ENCODE peak calls at places on chromosome 16, in six cellular contexts. L is COR-L47, W is AG20443, B is hypothalamus, M is astrocyte of the spinal cord, T is NCI-H1105 treated with DMSO at 0.1 percent for 48 hours. P is an unnamed sample.

GRCh38 chr16:68470461-68471150 is 22.3 kb upstream of the SMPD3 start:
- DNase-seq in L (no peak), W (no peak), B (no peak), M (no peak), T (no peak), P (no peak)

GRCh38 chr16:10741844-10742243 is 1.8 kb upstream of the NUBP1 start:
- DNase-seq in L (no peak), W (no peak), B (no peak), M (no peak), T (peak), P (no peak)

GRCh38 chr16:67014641-67015315 is 14.2 kb upstream of the CBFB start:
- DNase-seq in L (no peak), W (no peak), B (no peak), M (no peak), T (no peak), P (no peak)

GRCh38 chr16:81376880-81377279 is 62.1 kb downstream of the GAN start:
- DNase-seq in L (peak), W (no peak), B (no peak), M (no peak), T (no peak), P (no peak)

GRCh38 chr16:76081936-76082335 is 195.3 kb upstream of the CNTNAP4 start:
- DNase-seq in L (no peak), W (no peak), B (no peak), M (no peak), T (peak), P (no peak)

GRCh38 chr16:51949260-51949659 is 597.7 kb downstream of the TOX3 start:
- DNase-seq in L (no peak), W (no peak), B (no peak), M (no peak), T (no peak), P (no peak)

GRCh38 chr16:11484691-11485258 is 101.9 kb downstream of the LITAF start:
- DNase-seq in L (no peak), W (peak), B (no peak), M (peak), T (no peak), P (no peak)

GRCh38 chr16:9846362-9847099 is 335.7 kb downstream of the GRIN2A start:
- DNase-seq in L (no peak), W (no peak), B (no peak), M (no peak), T (no peak), P (no peak)

GRCh38 chr16:46961373-46962353 is 11.8 kb downstream of the DNAJA2 start:
- DNase-seq in L (no peak), W (peak), B (no peak), M (no peak), T (no peak), P (no peak)

GRCh38 chr16:10200823-10201571 is 18.8 kb upstream of the GRIN2A start:
- DNase-seq in L (no peak), W (no peak), B (no peak), M (no peak), T (no peak), P (no peak)

GRCh38 chr16:8936421-8936820 is 27.3 kb downstream of the USP7 start:
- DNase-seq in L (no peak), W (peak), B (no peak), M (peak), T (no peak), P (no peak)

GRCh38 chr16:86955136-86955890 is 361.9 kb downstream of the C16orf95 start:
- DNase-seq in L (no peak), W (no peak), B (no peak), M (no peak), T (no peak), P (no peak)

GRCh38 chr16:81610144-81610842 is 165.7 kb downstream of the CMIP start:
- DNase-seq in L (no peak), W (peak), B (peak), M (peak), T (no peak), P (no peak)

GRCh38 chr16:3214904-3215600 is 19.9 kb downstream of the ZNF200 start:
- DNase-seq in L (no peak), W (no peak), B (no peak), M (no peak), T (no peak), P (no peak)

GRCh38 chr16:23729503-23730424 is 16.7 kb upstream of the ERN2 start:
- DNase-seq in L (no peak), W (peak), B (no peak), M (peak), T (no peak), P (no peak)

GRCh38 chr16:69861276-69862030 is 89.7 kb upstream of the CLEC18A start:
- DNase-seq in L (peak), W (peak), B (no peak), M (peak), T (peak), P (no peak)

GRCh38 chr16:30142672-30143346 is 19.8 kb upstream of the MAPK3 start:
- DNase-seq in L (peak), W (no peak), B (no peak), M (no peak), T (no peak), P (no peak)

GRCh38 chr16:88539261-88539651 is 30.9 kb upstream of the ZC3H18 start:
- DNase-seq in L (no peak), W (no peak), B (no peak), M (no peak), T (no peak), P (no peak)

GRCh38 chr16:68234188-68235104 is 1.5 kb downstream of the ESRP2 start:
- DNase-seq in L (peak), W (no peak), B (no peak), M (no peak), T (peak), P (no peak)

GRCh38 chr16:51147776-51148673 is 3.0 kb downstream of the SALL1 start:
- DNase-seq in L (no peak), W (no peak), B (no peak), M (peak), T (no peak), P (no peak)

GRCh38 chr16:4297480-4297879 is 18.4 kb upstream of the GLIS2 start:
- DNase-seq in L (no peak), W (no peak), B (no peak), M (no peak), T (no peak), P (no peak)

GRCh38 chr16:89410794-89411309 is 79.5 kb downstream of the ANKRD11 start:
- DNase-seq in L (peak), W (peak), B (no peak), M (peak), T (no peak), P (no peak)

GRCh38 chr16:52191533-52192134 is 355.3 kb downstream of the TOX3 start:
- DNase-seq in L (peak), W (peak), B (peak), M (peak), T (peak), P (peak)

GRCh38 chr16:88785106-88785924 is at the start of gene PIEZO1:
- DNase-seq in L (no peak), W (peak), B (peak), M (no peak), T (no peak), P (peak)

GRCh38 chr16:27538508-27538907 is 11.2 kb downstream of the GTF3C1 start:
- DNase-seq in L (no peak), W (no peak), B (no peak), M (no peak), T (no peak), P (no peak)

GRCh38 chr16:10949424-10949970 is 5.1 kb downstream of the CLEC16A start:
- DNase-seq in L (no peak), W (no peak), B (no peak), M (peak), T (no peak), P (no peak)

GRCh38 chr16:1012722-1013592 is 31.4 kb downstream of the SOX8 start:
- DNase-seq in L (no peak), W (no peak), B (no peak), M (no peak), T (no peak), P (no peak)

GRCh38 chr16:31107465-31107867 is 720 bp upstream of the BCKDK start:
- DNase-seq in L (no peak), W (no peak), B (no peak), M (no peak), T (no peak), P (no peak)

P was measured in mesothelial cell of epicardium.